ENCODE peak calls at places on chromosome 14, in four cellular contexts. C is endothelial cell of umbilical vein, E is pancreas, O is BJ. M is an unnamed sample. For H3K36me3, the result is how much of the 10 kb centered on the place peaks cover.

GRCh38 chr14:105255021-105255507 is 6.7 kb downstream of the BTBD6 start:
- DNase-seq in C (no peak), O (peak), E (no peak), M (no peak)

GRCh38 chr14:34951286-34951685 is 31.5 kb upstream of the SRP54 start:
- DNase-seq in O (peak), C (no peak), E (no peak), M (no peak)

GRCh38 chr14:81311816-81312215 is 88.3 kb downstream of the STON2 start:
- DNase-seq in O (no peak), E (no peak), C (no peak), M (no peak)

GRCh38 chr14:58605465-58605864 is 32.3 kb upstream of the DACT1 start:
- DNase-seq in O (no peak), E (no peak), C (no peak), M (no peak)

GRCh38 chr14:59849371-59850130 is 21.0 kb downstream of the RTN1 start:
- DNase-seq in O (no peak), C (no peak), E (no peak), M (no peak)

GRCh38 chr14:52253503-52253902 is 14.0 kb upstream of the PTGDR start:
- DNase-seq in C (no peak), O (no peak), E (no peak), M (no peak)

GRCh38 chr14:103078420-103078749 is 5.6 kb upstream of the LBHD2 start:
- DNase-seq in E (peak), C (peak), O (no peak), M (peak)

GRCh38 chr14:94680498-94681288 is 68.5 kb downstream of the SERPINA3 start:
- DNase-seq in E (no peak), C (no peak), O (no peak), M (no peak)

GRCh38 chr14:105499256-105500035 is 8.4 kb downstream of the TEDC1 start:
- DNase-seq in E (no peak), O (no peak), C (no peak), M (no peak)

GRCh38 chr14:71103662-71104484 is 196.6 kb downstream of the PCNX1 start:
- DNase-seq in E (no peak), C (peak), O (no peak), M (no peak)

GRCh38 chr14:50961606-50962259 is 17.4 kb upstream of the PYGL start:
- DNase-seq in E (no peak), O (peak), C (peak), M (no peak)

GRCh38 chr14:75981826-75982723 is at the start of gene TGFB3:
- DNase-seq in E (peak), C (peak), O (peak), M (peak)

GRCh38 chr14:19800282-19801117 is 3.1 kb upstream of the OR4N2 start:
- DNase-seq in E (no peak), O (no peak), C (no peak), M (no peak)

GRCh38 chr14:52974406-52974805 is 23.6 kb upstream of the FERMT2 start:
- DNase-seq in E (no peak), O (no peak), C (no peak), M (no peak)

GRCh38 chr14:49549881-49550280 is 36.3 kb downstream of the RPS29 start:
- DNase-seq in C (no peak), O (peak), E (no peak), M (no peak)

GRCh38 chr14:81464253-81465001 is 64.3 kb upstream of the STON2 start:
- DNase-seq in C (peak), O (peak), E (no peak), M (no peak)

GRCh38 chr14:79656086-79656485 is 555.2 kb downstream of the DIO2 start:
- DNase-seq in E (peak), O (no peak), C (no peak), M (no peak)

GRCh38 chr14:22388669-22389625 is 200.1 kb downstream of the DAD1 start:
- DNase-seq in O (no peak), E (no peak), C (no peak), M (no peak)

GRCh38 chr14:71636820-71637471 is 295.3 kb upstream of the RGS6 start:
- DNase-seq in O (no peak), C (no peak), E (no peak), M (no peak)

GRCh38 chr14:54348001-54348611 is 48.7 kb upstream of the CDKN3 start:
- DNase-seq in C (peak), E (no peak), O (no peak), M (no peak)

GRCh38 chr14:95133282-95133681 is 24.0 kb downstream of the DICER1 start:
- DNase-seq in C (peak), E (no peak), O (no peak), M (no peak)

GRCh38 chr14:106185837-106186233 is 659.5 kb downstream of the TMEM121 start:
- DNase-seq in E (no peak), O (no peak), C (no peak), M (no peak)

GRCh38 chr14:50371546-50371945 is 25.1 kb downstream of the CDKL1 start:
- DNase-seq in O (no peak), C (no peak), E (no peak), M (no peak)

GRCh38 chr14:93067088-93067487 is 48.6 kb downstream of the ITPK1 start:
- DNase-seq in C (no peak), E (no peak), O (no peak), M (no peak)

GRCh38 chr14:67423424-67423823 is 11.5 kb upstream of the PLEK2 start:
- DNase-seq in C (no peak), O (no peak), E (no peak), M (no peak)

GRCh38 chr14:23357261-23357660 is 4.6 kb upstream of the SLC22A17 start:
- DNase-seq in O (no peak), E (no peak), C (no peak), M (no peak)

GRCh38 chr14:64755661-64756265 is 51.5 kb downstream of the PLEKHG3 start:
- DNase-seq in C (no peak), O (peak), E (peak), M (no peak)

GRCh38 chr14:91337699-91338335 is 79.8 kb downstream of the CCDC88C start:
- DNase-seq in C (no peak), E (no peak), O (no peak), M (no peak)

GRCh38 chr14:41482861-41483260 is 123.8 kb upstream of the LRFN5 start:
- DNase-seq in E (no peak), O (no peak), C (no peak), M (no peak)

DNA sequence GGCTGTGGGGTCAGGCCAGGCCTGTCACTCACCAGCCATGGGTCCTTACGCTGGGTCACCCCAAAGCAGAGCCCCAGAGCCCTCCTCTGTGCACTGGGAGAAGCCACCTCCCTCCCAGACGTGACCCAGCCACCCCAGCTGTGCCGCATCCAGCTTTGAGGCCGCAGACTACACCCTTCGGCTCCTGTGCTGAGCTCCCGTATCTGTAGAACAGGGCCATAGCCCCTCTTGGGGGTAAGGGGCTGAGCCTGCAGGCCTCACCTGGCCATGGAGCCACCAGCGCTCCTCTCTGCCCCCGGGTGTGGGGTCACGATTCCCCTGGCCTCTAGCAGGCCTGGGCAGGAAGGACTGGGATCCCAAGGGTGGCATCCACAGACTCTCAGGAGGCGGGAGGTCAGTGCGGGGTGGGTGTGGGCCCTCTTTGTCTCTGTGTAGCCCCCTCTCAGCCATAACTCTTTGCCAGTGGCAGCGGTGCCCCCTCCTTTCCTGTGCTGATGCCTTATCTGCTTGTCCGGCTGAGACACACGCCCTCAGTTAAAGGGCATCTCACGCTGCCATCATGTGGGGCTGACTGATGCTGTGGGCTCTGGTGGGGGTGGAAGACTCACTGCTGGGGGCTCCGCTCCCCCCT is 16.3 kb downstream of the ASPG start:
- DNase-seq in C (no peak), E (peak), O (no peak), M (no peak)
- H3K36me3 ChIP-seq in C (under half), E (under half), O (under half), M (under half)

GRCh38 chr14:74670726-74671125 is 42.2 kb downstream of the AREL1 start:
- DNase-seq in E (no peak), O (no peak), C (peak), M (no peak)
- H3K36me3 ChIP-seq in E (under half), O (under half), C (under half), M (under half)

GRCh38 chr14:69235708-69236107 is 24.2 kb upstream of the GALNT16 start:
- DNase-seq in C (no peak), O (no peak), E (no peak), M (no peak)

GRCh38 chr14:69238883-69239282 is 21.1 kb upstream of the GALNT16 start:
- DNase-seq in O (no peak), E (no peak), C (no peak), M (no peak)

GRCh38 chr14:69234106-69234505 is 25.9 kb upstream of the GALNT16 start:
- DNase-seq in E (no peak), C (no peak), O (no peak), M (no peak)

GRCh38 chr14:69237584-69237983 is 22.4 kb upstream of the GALNT16 start:
- DNase-seq in O (no peak), C (no peak), E (no peak), M (no peak)

DNA sequence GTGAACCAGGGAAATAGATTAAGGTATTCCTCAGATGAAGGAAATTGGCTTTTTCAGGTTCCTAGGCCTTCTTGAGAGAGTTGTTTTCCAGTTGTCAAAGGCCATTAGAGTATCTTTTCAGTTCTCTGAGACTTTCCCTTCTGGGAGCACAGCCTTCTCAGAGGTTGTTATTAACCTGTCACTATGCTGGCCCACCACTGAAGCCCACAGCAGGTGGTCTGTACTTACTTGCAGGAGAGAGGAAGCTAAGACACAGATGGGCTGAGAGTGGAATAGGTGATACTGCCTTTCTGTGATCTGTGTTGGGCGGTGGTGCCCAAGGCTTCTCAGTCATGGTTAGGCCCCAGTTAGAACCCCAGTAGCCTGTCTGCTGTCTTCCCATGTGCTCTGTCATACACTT is 22.8 kb upstream of the GALNT16 start:
- DNase-seq in C (no peak), E (no peak), O (no peak), M (no peak)
- H3K36me3 ChIP-seq in C (under half), E (under half), O (under half), M (under half)

GRCh38 chr14:56297449-56297848 is 179.2 kb downstream of the PELI2 start:
- DNase-seq in O (no peak), C (no peak), E (no peak), M (no peak)
- H3K36me3 ChIP-seq in O (under half), C (under half), E (under half), M (under half)

GRCh38 chr14:102028733-102029132 is 58.1 kb downstream of the HSP90AA1 start:
- DNase-seq in C (no peak), O (peak), E (no peak), M (no peak)

GRCh38 chr14:102027951-102028350 is 58.9 kb downstream of the HSP90AA1 start:
- DNase-seq in C (no peak), O (no peak), E (no peak), M (no peak)

GRCh38 chr14:102033241-102033640 is 53.6 kb downstream of the HSP90AA1 start:
- DNase-seq in E (no peak), O (no peak), C (no peak), M (no peak)

GRCh38 chr14:102026934-102027333 is 59.9 kb downstream of the HSP90AA1 start:
- DNase-seq in O (no peak), C (no peak), E (no peak), M (no peak)

DNA sequence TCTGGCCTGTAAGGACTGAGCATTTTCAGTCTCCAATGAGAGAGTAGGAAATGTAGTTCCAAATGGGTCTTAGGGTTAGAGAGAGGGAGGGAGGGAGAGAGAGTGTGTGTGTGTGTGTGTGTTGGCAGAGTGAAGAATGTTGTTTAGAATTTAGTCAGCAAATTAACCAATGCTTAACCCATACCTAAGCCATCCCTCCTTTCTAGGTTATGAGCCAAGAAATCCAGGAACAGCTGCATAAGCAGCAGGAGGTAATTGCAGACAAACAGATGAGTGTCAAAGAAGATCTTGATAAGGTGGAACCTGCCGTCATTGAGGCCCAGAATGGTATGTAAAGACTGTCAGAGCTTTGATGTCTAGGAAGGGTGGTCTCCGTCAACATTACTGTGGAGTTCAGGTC is 56.9 kb downstream of the HSP90AA1 start:
- DNase-seq in E (no peak), O (no peak), C (no peak), M (no peak)
- H3K36me3 ChIP-seq in E (half or more), O (under half), C (half or more), M (under half)

GRCh38 chr14:99511421-99512109 is 30.4 kb downstream of the CCNK start:
- DNase-seq in C (no peak), E (no peak), O (no peak), M (peak)
- H3K36me3 ChIP-seq in C (under half), E (under half), O (under half), M (under half)

DNA sequence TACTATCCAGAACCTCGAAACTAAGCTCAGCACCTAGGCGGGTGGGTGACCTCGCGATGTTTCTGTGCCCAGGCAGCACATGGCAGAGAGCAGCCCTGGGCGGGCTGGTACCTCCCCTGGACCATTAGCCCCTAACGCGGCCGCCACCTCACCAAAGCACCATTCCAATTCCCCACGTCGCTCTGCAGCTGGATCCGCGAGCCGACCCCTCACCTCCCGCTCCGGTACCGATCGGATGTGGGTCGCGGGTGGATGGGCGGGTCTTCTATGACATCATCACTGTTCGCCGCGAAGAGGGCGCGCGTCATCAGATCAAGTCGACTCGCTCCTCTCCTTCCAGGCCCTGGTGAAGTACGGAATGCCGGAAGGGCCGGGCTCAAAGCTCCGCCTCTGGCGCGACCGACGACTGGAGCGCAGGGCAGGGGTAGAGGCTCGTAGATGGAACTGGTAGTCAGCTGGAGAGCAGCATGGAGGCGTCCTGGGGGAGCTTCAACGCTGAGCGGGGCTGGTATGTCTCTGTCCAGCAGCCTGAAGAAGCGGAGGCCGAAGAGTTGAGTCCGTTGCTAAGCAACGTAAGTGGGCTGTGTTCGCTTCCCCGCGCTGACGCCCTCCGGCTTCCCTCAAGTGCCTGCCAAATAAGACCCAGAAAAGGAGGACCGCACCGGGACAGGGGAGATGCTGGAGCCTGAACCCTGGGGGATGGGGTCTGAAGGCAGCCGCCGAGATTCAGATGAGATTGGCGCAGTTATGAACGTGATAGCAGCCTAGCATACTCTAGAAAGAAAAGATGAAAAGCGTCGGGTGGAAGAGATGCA is at the start of the genes SLC38A6 and TRMT5:
- DNase-seq in E (peak), C (peak), O (peak), M (peak)
- H3K36me3 ChIP-seq in E (under half), C (under half), O (under half), M (under half)

GRCh38 chr14:77554816-77555599 is 56.4 kb upstream of the ISM2 start:
- DNase-seq in E (no peak), C (peak), O (no peak), M (no peak)
- H3K36me3 ChIP-seq in E (under half), C (under half), O (under half), M (under half)

DNA sequence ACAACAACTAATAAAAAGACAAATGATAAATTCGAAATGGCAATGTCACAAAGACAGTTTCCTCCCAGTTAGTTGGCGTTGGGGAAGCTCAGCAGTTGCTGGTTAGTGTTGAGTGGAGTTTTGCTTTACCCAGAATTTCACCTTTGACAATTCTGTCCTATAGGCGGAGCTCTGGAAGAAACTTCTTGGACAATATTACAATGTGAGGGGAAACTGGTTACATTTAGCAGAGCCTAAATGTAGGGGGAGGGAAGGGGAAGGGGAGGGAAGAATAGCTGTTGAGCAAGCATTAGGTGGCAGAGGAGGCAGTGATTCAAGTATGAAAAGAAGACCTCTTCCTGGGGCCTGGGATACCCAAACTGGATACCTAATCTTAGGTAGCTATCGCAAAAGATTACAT is 51.4 kb downstream of the BDKRB1 start:
- DNase-seq in E (no peak), O (no peak), C (no peak), M (no peak)
- H3K36me3 ChIP-seq in E (under half), O (under half), C (under half), M (under half)

M was measured in ovary.